ENCODE peak calls at places on chromosomes 6 and 20, in five cellular contexts. B is cardiac muscle cell; O is activated naive CD4-positive, alpha-beta T cell treated with Interleukin-2 at 50 U/mL for 16 hours; X is activated CD4-positive, alpha-beta T cell treated with anti-CD3 and anti-CD28 coated beads for 36 hours; K is uterus. C is an unnamed sample.

GRCh38 chr6:158807515-158808441 is 11.4 kb downstream of the EZR start:
- DNase-seq in O (no peak), K (no peak), B (no peak), X (no peak), C (no peak)

GRCh38 chr6:84766118-84766683 is 1.8 kb upstream of the TBX18 start:
- DNase-seq in K (no peak), O (no peak), X (peak), B (no peak), C (no peak)

GRCh38 chr6:164563866-164564265 is 745.5 kb downstream of the C6orf118 start:
- DNase-seq in O (no peak), K (no peak), B (no peak), X (no peak), C (no peak)

GRCh38 chr6:37376078-37376743 is 22.4 kb downstream of the RNF8 start:
- DNase-seq in K (no peak), B (no peak), X (no peak), O (no peak), C (no peak)

GRCh38 chr20:2804921-2805681 is 4.7 kb upstream of the CPXM1 start:
- DNase-seq in X (no peak), B (no peak), O (no peak), K (no peak), C (no peak)

GRCh38 chr6:111993342-111993741 is 60.6 kb upstream of the CCN6 start:
- DNase-seq in O (no peak), K (no peak), B (no peak), X (no peak), C (no peak)

GRCh38 chr20:63376283-63377250 is 15.4 kb upstream of the CHRNA4 start:
- DNase-seq in B (no peak), K (no peak), X (no peak), O (no peak), C (no peak)

GRCh38 chr20:16020971-16021370 is 552.3 kb downstream of the KIF16B start:
- DNase-seq in K (no peak), O (no peak), B (no peak), X (no peak), C (no peak)

GRCh38 chr6:107695061-107695715 is 128.9 kb downstream of the SCML4 start:
- DNase-seq in K (no peak), O (no peak), X (no peak), B (no peak), C (no peak)

GRCh38 chr6:40399888-40400468 is 187.2 kb downstream of the LRFN2 start:
- DNase-seq in O (no peak), B (no peak), K (no peak), X (no peak), C (no peak)

GRCh38 chr6:138673317-138674014 is 100.1 kb upstream of the CCDC28A start:
- DNase-seq in K (no peak), O (no peak), X (no peak), B (no peak), C (no peak)

C was measured in sciatic nerve.